ENCODE peak calls at places on chromosomes 11 and 22, in nine cellular contexts. One of them, this sample, is unnamed.

GRCh38 chr11:110952150-110952549 is 239.9 kb upstream of the ARHGAP20 start:
- DNase-seq in brain microvascular endothelial cell: no peak
- DNase-seq in heart right ventricle: no peak
- DNase-seq in effector memory CD4-positive, alpha-beta T cell: no peak
- DNase-seq in colonic mucosa: no peak
- DNase-seq in kidney: no peak
- DNase-seq in A549: no peak
- DNase-seq in breast epithelium: no peak
- DNase-seq in AG04450: no peak
- DNase-seq in this sample: no peak

GRCh38 chr11:70557742-70558485 is 159.6 kb downstream of the CTTN start:
- DNase-seq in heart right ventricle: no peak
- DNase-seq in colonic mucosa: no peak
- DNase-seq in AG04450: no peak
- DNase-seq in A549: no peak
- DNase-seq in effector memory CD4-positive, alpha-beta T cell: no peak
- DNase-seq in breast epithelium: no peak
- DNase-seq in kidney: peak; percentile 64
- DNase-seq in brain microvascular endothelial cell: no peak
- DNase-seq in this sample: no peak

GRCh38 chr22:48890693-48891554 is 936.7 kb downstream of the BRD1 start:
- DNase-seq in brain microvascular endothelial cell: no peak
- DNase-seq in AG04450: no peak
- DNase-seq in A549: no peak
- DNase-seq in heart right ventricle: peak; percentile 1
- DNase-seq in breast epithelium: no peak
- DNase-seq in kidney: no peak
- DNase-seq in colonic mucosa: peak; percentile 5
- DNase-seq in effector memory CD4-positive, alpha-beta T cell: no peak
- DNase-seq in this sample: no peak

GRCh38 chr11:65796726-65797601 is 10.1 kb downstream of the OVOL1 start:
- DNase-seq in AG04450: no peak
- DNase-seq in heart right ventricle: no peak
- DNase-seq in effector memory CD4-positive, alpha-beta T cell: no peak
- DNase-seq in A549: no peak
- DNase-seq in breast epithelium: no peak
- DNase-seq in kidney: no peak
- DNase-seq in brain microvascular endothelial cell: no peak
- DNase-seq in colonic mucosa: no peak
- DNase-seq in this sample: no peak

GRCh38 chr11:134731562-134731961 is 319.5 kb upstream of the B3GAT1 start:
- DNase-seq in A549: no peak
- DNase-seq in AG04450: no peak
- DNase-seq in effector memory CD4-positive, alpha-beta T cell: no peak
- DNase-seq in brain microvascular endothelial cell: no peak
- DNase-seq in heart right ventricle: no peak
- DNase-seq in kidney: no peak
- DNase-seq in breast epithelium: peak; percentile 52
- DNase-seq in colonic mucosa: no peak
- DNase-seq in this sample: no peak

GRCh38 chr11:43985386-43985752 is 42.9 kb downstream of the C11orf96 start:
- DNase-seq in brain microvascular endothelial cell: no peak
- DNase-seq in AG04450: no peak
- DNase-seq in colonic mucosa: no peak
- DNase-seq in A549: peak; percentile 9
- DNase-seq in kidney: no peak
- DNase-seq in breast epithelium: no peak
- DNase-seq in effector memory CD4-positive, alpha-beta T cell: no peak
- DNase-seq in heart right ventricle: no peak
- DNase-seq in this sample: no peak

GRCh38 chr11:128026596-128026995 is 560.8 kb downstream of the ETS1 start:
- DNase-seq in kidney: no peak
- DNase-seq in colonic mucosa: no peak
- DNase-seq in heart right ventricle: no peak
- DNase-seq in brain microvascular endothelial cell: peak; percentile 97
- DNase-seq in breast epithelium: no peak
- DNase-seq in effector memory CD4-positive, alpha-beta T cell: no peak
- DNase-seq in AG04450: peak; percentile 76
- DNase-seq in A549: peak; percentile 37
- DNase-seq in this sample: no peak

GRCh38 chr11:94731921-94732601 is 36.1 kb upstream of the AMOTL1 start:
- DNase-seq in colonic mucosa: no peak
- DNase-seq in A549: peak; percentile 75
- DNase-seq in heart right ventricle: peak; percentile 31
- DNase-seq in breast epithelium: no peak
- DNase-seq in brain microvascular endothelial cell: peak; percentile 84
- DNase-seq in effector memory CD4-positive, alpha-beta T cell: no peak
- DNase-seq in kidney: no peak
- DNase-seq in AG04450: peak; percentile 55
- DNase-seq in this sample: no peak

GRCh38 chr22:49367016-49367697 is 460.5 kb downstream of the BRD1 start:
- DNase-seq in colonic mucosa: peak; percentile 6
- DNase-seq in A549: no peak
- DNase-seq in brain microvascular endothelial cell: peak; percentile 53
- DNase-seq in breast epithelium: peak; percentile 4
- DNase-seq in effector memory CD4-positive, alpha-beta T cell: no peak
- DNase-seq in AG04450: no peak
- DNase-seq in kidney: peak; percentile 35
- DNase-seq in heart right ventricle: no peak
- DNase-seq in this sample: no peak

GRCh38 chr22:41555325-41555724 is 5.5 kb upstream of the CSDC2 start:
- DNase-seq in brain microvascular endothelial cell: no peak
- DNase-seq in effector memory CD4-positive, alpha-beta T cell: no peak
- DNase-seq in breast epithelium: no peak
- DNase-seq in AG04450: no peak
- DNase-seq in kidney: no peak
- DNase-seq in A549: no peak
- DNase-seq in heart right ventricle: no peak
- DNase-seq in colonic mucosa: no peak
- DNase-seq in this sample: no peak

GRCh38 chr11:78166832-78167469 is 21.5 kb downstream of the KCTD21 start:
- DNase-seq in kidney: no peak
- DNase-seq in heart right ventricle: no peak
- DNase-seq in effector memory CD4-positive, alpha-beta T cell: no peak
- DNase-seq in brain microvascular endothelial cell: no peak
- DNase-seq in colonic mucosa: no peak
- DNase-seq in AG04450: no peak
- DNase-seq in breast epithelium: no peak
- DNase-seq in A549: no peak
- DNase-seq in this sample: no peak

GRCh38 chr22:45602824-45603301 is 68.8 kb upstream of the ATXN10 start:
- DNase-seq in brain microvascular endothelial cell: peak; percentile 47
- DNase-seq in AG04450: no peak
- DNase-seq in breast epithelium: no peak
- DNase-seq in A549: peak; percentile 82
- DNase-seq in kidney: peak; percentile 73
- DNase-seq in colonic mucosa: no peak
- DNase-seq in heart right ventricle: no peak
- DNase-seq in effector memory CD4-positive, alpha-beta T cell: no peak
- DNase-seq in this sample: no peak

GRCh38 chr11:78168539-78169477 is 19.6 kb downstream of the KCTD21 start:
- DNase-seq in brain microvascular endothelial cell: peak; percentile 96
- DNase-seq in heart right ventricle: peak; percentile 90
- DNase-seq in effector memory CD4-positive, alpha-beta T cell: no peak
- DNase-seq in kidney: peak; percentile 94
- DNase-seq in breast epithelium: no peak
- DNase-seq in colonic mucosa: peak; percentile 48
- DNase-seq in A549: no peak
- DNase-seq in AG04450: peak; percentile 43
- DNase-seq in this sample: no peak

GRCh38 chr22:42637555-42637954 is 2.8 kb downstream of the ATP5MGL start:
- DNase-seq in brain microvascular endothelial cell: no peak
- DNase-seq in heart right ventricle: no peak
- DNase-seq in kidney: no peak
- DNase-seq in effector memory CD4-positive, alpha-beta T cell: no peak
- DNase-seq in A549: no peak
- DNase-seq in colonic mucosa: no peak
- DNase-seq in AG04450: no peak
- DNase-seq in breast epithelium: no peak
- DNase-seq in this sample: no peak

GRCh38 chr22:46791201-46791731 is 28.8 kb downstream of the TBC1D22A start:
- DNase-seq in A549: no peak
- DNase-seq in colonic mucosa: no peak
- DNase-seq in heart right ventricle: peak; percentile 48
- DNase-seq in kidney: peak; percentile 85
- DNase-seq in brain microvascular endothelial cell: peak; percentile 75
- DNase-seq in AG04450: no peak
- DNase-seq in effector memory CD4-positive, alpha-beta T cell: peak; percentile 82
- DNase-seq in breast epithelium: peak; percentile 43
- DNase-seq in this sample: peak; percentile 81

GRCh38 chr22:30432096-30432495 is 6.5 kb downstream of the MTFP1 start:
- DNase-seq in colonic mucosa: no peak
- DNase-seq in breast epithelium: no peak
- DNase-seq in kidney: peak; percentile 26
- DNase-seq in heart right ventricle: no peak
- DNase-seq in brain microvascular endothelial cell: no peak
- DNase-seq in AG04450: no peak
- DNase-seq in effector memory CD4-positive, alpha-beta T cell: no peak
- DNase-seq in A549: no peak
- DNase-seq in this sample: no peak

GRCh38 chr11:104897891-104898684 is at the start of gene CASP12:
- DNase-seq in heart right ventricle: peak; percentile 16
- DNase-seq in effector memory CD4-positive, alpha-beta T cell: no peak
- DNase-seq in brain microvascular endothelial cell: peak; percentile 1
- DNase-seq in kidney: no peak
- DNase-seq in AG04450: no peak
- DNase-seq in A549: no peak
- DNase-seq in breast epithelium: no peak
- DNase-seq in colonic mucosa: no peak
- DNase-seq in this sample: no peak

GRCh38 chr22:31768422-31769059 is 14.7 kb downstream of the DEPDC5 start:
- DNase-seq in colonic mucosa: no peak
- DNase-seq in effector memory CD4-positive, alpha-beta T cell: no peak
- DNase-seq in AG04450: no peak
- DNase-seq in heart right ventricle: no peak
- DNase-seq in kidney: no peak
- DNase-seq in breast epithelium: no peak
- DNase-seq in brain microvascular endothelial cell: no peak
- DNase-seq in A549: no peak
- DNase-seq in this sample: no peak

GRCh38 chr11:24559315-24559714 is 62.5 kb downstream of the LUZP2 start:
- DNase-seq in colonic mucosa: no peak
- DNase-seq in A549: no peak
- DNase-seq in brain microvascular endothelial cell: no peak
- DNase-seq in AG04450: no peak
- DNase-seq in heart right ventricle: no peak
- DNase-seq in effector memory CD4-positive, alpha-beta T cell: no peak
- DNase-seq in breast epithelium: no peak
- DNase-seq in kidney: no peak
- DNase-seq in this sample: no peak

GRCh38 chr22:31106001-31106571 is 1.3 kb downstream of the SELENOM start:
- DNase-seq in brain microvascular endothelial cell: no peak
- DNase-seq in kidney: no peak
- DNase-seq in effector memory CD4-positive, alpha-beta T cell: no peak
- DNase-seq in AG04450: no peak
- DNase-seq in heart right ventricle: peak; percentile 12
- DNase-seq in A549: peak; percentile 19
- DNase-seq in colonic mucosa: peak; percentile 40
- DNase-seq in breast epithelium: no peak
- DNase-seq in this sample: no peak

DNA sequence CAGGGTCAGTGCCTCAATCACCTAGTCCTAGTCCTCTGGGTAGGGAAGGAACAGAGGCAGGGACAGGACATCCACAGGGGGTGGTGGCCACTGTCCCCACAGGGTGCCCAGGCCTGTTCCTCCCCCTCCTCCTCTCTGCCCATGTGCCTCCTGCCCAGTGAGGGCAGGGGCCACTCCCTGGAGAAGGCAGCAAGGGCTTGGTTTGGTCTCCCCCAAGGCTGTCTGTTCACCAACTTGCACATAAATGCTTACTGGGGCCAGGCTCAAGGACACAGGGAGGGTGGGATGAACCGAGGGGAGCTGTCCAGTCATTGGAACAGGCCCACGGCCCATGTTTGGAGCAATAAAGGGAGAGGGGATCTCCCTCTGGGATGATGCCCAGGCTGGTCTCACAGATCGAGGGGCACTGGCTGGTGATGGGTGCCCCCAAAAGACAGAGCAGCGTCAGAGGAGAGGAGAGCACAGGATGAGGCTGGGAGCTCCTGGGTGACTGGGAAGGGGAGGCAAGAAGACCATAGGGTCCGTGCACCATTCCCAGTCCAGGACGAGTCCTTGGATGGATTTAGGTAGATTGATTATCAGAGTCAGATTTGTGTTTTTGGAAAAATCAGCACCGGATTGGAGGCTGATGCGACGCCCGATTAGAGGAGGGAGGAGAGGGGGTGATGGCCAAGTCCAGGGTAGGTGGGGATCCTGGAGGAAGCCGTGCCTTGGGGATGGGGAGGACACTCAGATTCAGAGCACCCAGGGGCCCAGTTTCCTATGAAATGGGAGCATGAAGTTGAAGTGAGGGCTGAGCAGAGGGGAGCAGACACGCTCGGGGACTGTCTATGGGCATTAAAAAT is 1.1 kb downstream of the IGLL5 start:
- DNase-seq in brain microvascular endothelial cell: no peak
- DNase-seq in kidney: no peak
- DNase-seq in A549: no peak
- DNase-seq in heart right ventricle: no peak
- DNase-seq in breast epithelium: peak; percentile 10
- DNase-seq in AG04450: no peak
- DNase-seq in colonic mucosa: no peak
- DNase-seq in effector memory CD4-positive, alpha-beta T cell: no peak
- DNase-seq in this sample: no peak
- H3K27ac ChIP-seq in brain microvascular endothelial cell: no peak overlapping the region
- H3K27ac ChIP-seq in kidney: no peak overlapping the region
- H3K27ac ChIP-seq in A549: no peak overlapping the region
- H3K27ac ChIP-seq in heart right ventricle: no peak overlapping the region
- H3K27ac ChIP-seq in breast epithelium: no peak overlapping the region
- H3K27ac ChIP-seq in AG04450: no peak overlapping the region
- H3K27ac ChIP-seq in colonic mucosa: no peak overlapping the region
- H3K27ac ChIP-seq in effector memory CD4-positive, alpha-beta T cell: no peak overlapping the region
- H3K27ac ChIP-seq in this sample: no peak overlapping the region

GRCh38 chr22:29146771-29147170 is 58.9 kb upstream of the EMID1 start:
- DNase-seq in kidney: peak; percentile 18
- DNase-seq in heart right ventricle: no peak
- DNase-seq in A549: no peak
- DNase-seq in AG04450: no peak
- DNase-seq in breast epithelium: no peak
- DNase-seq in colonic mucosa: no peak
- DNase-seq in brain microvascular endothelial cell: no peak
- DNase-seq in effector memory CD4-positive, alpha-beta T cell: no peak
- DNase-seq in this sample: no peak
- H3K27ac ChIP-seq in kidney: no peak overlapping the region
- H3K27ac ChIP-seq in heart right ventricle: no peak overlapping the region
- H3K27ac ChIP-seq in A549: no peak overlapping the region
- H3K27ac ChIP-seq in AG04450: no peak overlapping the region
- H3K27ac ChIP-seq in breast epithelium: no peak overlapping the region
- H3K27ac ChIP-seq in colonic mucosa: no peak overlapping the region
- H3K27ac ChIP-seq in brain microvascular endothelial cell: no peak overlapping the region
- H3K27ac ChIP-seq in effector memory CD4-positive, alpha-beta T cell: no peak overlapping the region
- H3K27ac ChIP-seq in this sample: no peak overlapping the region

GRCh38 chr11:34594603-34595002 is 26.3 kb upstream of the EHF start:
- DNase-seq in AG04450: no peak
- DNase-seq in brain microvascular endothelial cell: no peak
- DNase-seq in colonic mucosa: no peak
- DNase-seq in effector memory CD4-positive, alpha-beta T cell: no peak
- DNase-seq in breast epithelium: no peak
- DNase-seq in heart right ventricle: no peak
- DNase-seq in A549: no peak
- DNase-seq in kidney: no peak
- DNase-seq in this sample: no peak
- H3K27ac ChIP-seq in AG04450: no peak overlapping the region
- H3K27ac ChIP-seq in brain microvascular endothelial cell: no peak overlapping the region
- H3K27ac ChIP-seq in colonic mucosa: no peak overlapping the region
- H3K27ac ChIP-seq in effector memory CD4-positive, alpha-beta T cell: no peak overlapping the region
- H3K27ac ChIP-seq in breast epithelium: no peak overlapping the region
- H3K27ac ChIP-seq in heart right ventricle: no peak overlapping the region
- H3K27ac ChIP-seq in A549: peak overlapping the region; percentile 99
- H3K27ac ChIP-seq in kidney: no peak overlapping the region
- H3K27ac ChIP-seq in this sample: no peak overlapping the region

GRCh38 chr11:119964136-119965025 is 173.5 kb downstream of the TRIM29 start:
- DNase-seq in heart right ventricle: no peak
- DNase-seq in colonic mucosa: no peak
- DNase-seq in brain microvascular endothelial cell: no peak
- DNase-seq in A549: no peak
- DNase-seq in breast epithelium: peak; percentile 77
- DNase-seq in kidney: no peak
- DNase-seq in effector memory CD4-positive, alpha-beta T cell: no peak
- DNase-seq in AG04450: no peak
- DNase-seq in this sample: no peak
- H3K27ac ChIP-seq in heart right ventricle: no peak overlapping the region
- H3K27ac ChIP-seq in colonic mucosa: no peak overlapping the region
- H3K27ac ChIP-seq in brain microvascular endothelial cell: no peak overlapping the region
- H3K27ac ChIP-seq in A549: no peak overlapping the region
- H3K27ac ChIP-seq in breast epithelium: peak overlapping the region; percentile 40
- H3K27ac ChIP-seq in kidney: no peak overlapping the region
- H3K27ac ChIP-seq in effector memory CD4-positive, alpha-beta T cell: no peak overlapping the region
- H3K27ac ChIP-seq in AG04450: no peak overlapping the region
- H3K27ac ChIP-seq in this sample: no peak overlapping the region

This sample was measured in naive thymus-derived CD4-positive, alpha-beta T cell.